ENCODE peak calls at places on chromosomes 7 and 10, in nine cellular contexts. One of them, this sample, is unnamed.

GRCh38 chr10:99788598-99789259 is 6.3 kb downstream of the ABCC2 start:
- DNase-seq in effector memory CD4-positive, alpha-beta T cell: no peak
- DNase-seq in stimulated activated CD8-positive, alpha-beta memory T cell treated with anti-CD3 and anti-CD28 coated beads, Interleukin-12 subunit alpha, Interleukin-12 subunit beta, amount 100 ng/mL, for 1 hour: no peak
- DNase-seq in heart left ventricle: no peak
- DNase-seq in CD4-positive, alpha-beta T cell: no peak
- DNase-seq in NB4: no peak
- DNase-seq in RWPE1: no peak
- DNase-seq in A673: no peak
- DNase-seq in epithelial cell of esophagus: peak
- DNase-seq in this sample: no peak

GRCh38 chr10:14659626-14660196 is 115.0 kb downstream of the FAM107B start:
- DNase-seq in effector memory CD4-positive, alpha-beta T cell: peak
- DNase-seq in stimulated activated CD8-positive, alpha-beta memory T cell treated with anti-CD3 and anti-CD28 coated beads, Interleukin-12 subunit alpha, Interleukin-12 subunit beta, amount 100 ng/mL, for 1 hour: no peak
- DNase-seq in heart left ventricle: peak
- DNase-seq in CD4-positive, alpha-beta T cell: peak
- DNase-seq in NB4: peak
- DNase-seq in RWPE1: no peak
- DNase-seq in A673: no peak
- DNase-seq in epithelial cell of esophagus: no peak
- DNase-seq in this sample: no peak

GRCh38 chr7:70353310-70353947 is 755.2 kb downstream of the AUTS2 start:
- DNase-seq in effector memory CD4-positive, alpha-beta T cell: no peak
- DNase-seq in stimulated activated CD8-positive, alpha-beta memory T cell treated with anti-CD3 and anti-CD28 coated beads, Interleukin-12 subunit alpha, Interleukin-12 subunit beta, amount 100 ng/mL, for 1 hour: no peak
- DNase-seq in heart left ventricle: no peak
- DNase-seq in CD4-positive, alpha-beta T cell: no peak
- DNase-seq in NB4: no peak
- DNase-seq in RWPE1: no peak
- DNase-seq in A673: no peak
- DNase-seq in epithelial cell of esophagus: no peak
- DNase-seq in this sample: no peak

GRCh38 chr10:132632851-132633684 is 95.5 kb downstream of the INPP5A start:
- DNase-seq in effector memory CD4-positive, alpha-beta T cell: no peak
- DNase-seq in stimulated activated CD8-positive, alpha-beta memory T cell treated with anti-CD3 and anti-CD28 coated beads, Interleukin-12 subunit alpha, Interleukin-12 subunit beta, amount 100 ng/mL, for 1 hour: no peak
- DNase-seq in heart left ventricle: peak
- DNase-seq in CD4-positive, alpha-beta T cell: no peak
- DNase-seq in NB4: no peak
- DNase-seq in RWPE1: no peak
- DNase-seq in A673: no peak
- DNase-seq in epithelial cell of esophagus: no peak
- DNase-seq in this sample: no peak

GRCh38 chr7:2110586-2111396 is 122.0 kb downstream of the MAD1L1 start:
- DNase-seq in effector memory CD4-positive, alpha-beta T cell: no peak
- DNase-seq in stimulated activated CD8-positive, alpha-beta memory T cell treated with anti-CD3 and anti-CD28 coated beads, Interleukin-12 subunit alpha, Interleukin-12 subunit beta, amount 100 ng/mL, for 1 hour: no peak
- DNase-seq in heart left ventricle: no peak
- DNase-seq in CD4-positive, alpha-beta T cell: no peak
- DNase-seq in NB4: no peak
- DNase-seq in RWPE1: no peak
- DNase-seq in A673: no peak
- DNase-seq in epithelial cell of esophagus: no peak
- DNase-seq in this sample: no peak

GRCh38 chr10:101046332-101047238 is 15.2 kb upstream of the KAZALD1 start:
- DNase-seq in effector memory CD4-positive, alpha-beta T cell: no peak
- DNase-seq in stimulated activated CD8-positive, alpha-beta memory T cell treated with anti-CD3 and anti-CD28 coated beads, Interleukin-12 subunit alpha, Interleukin-12 subunit beta, amount 100 ng/mL, for 1 hour: no peak
- DNase-seq in heart left ventricle: peak
- DNase-seq in CD4-positive, alpha-beta T cell: no peak
- DNase-seq in NB4: no peak
- DNase-seq in RWPE1: no peak
- DNase-seq in A673: peak
- DNase-seq in epithelial cell of esophagus: peak
- DNase-seq in this sample: no peak

GRCh38 chr10:63637833-63638443 is 116.7 kb downstream of the REEP3 start:
- DNase-seq in effector memory CD4-positive, alpha-beta T cell: no peak
- DNase-seq in stimulated activated CD8-positive, alpha-beta memory T cell treated with anti-CD3 and anti-CD28 coated beads, Interleukin-12 subunit alpha, Interleukin-12 subunit beta, amount 100 ng/mL, for 1 hour: no peak
- DNase-seq in heart left ventricle: no peak
- DNase-seq in CD4-positive, alpha-beta T cell: no peak
- DNase-seq in NB4: no peak
- DNase-seq in RWPE1: no peak
- DNase-seq in A673: no peak
- DNase-seq in epithelial cell of esophagus: no peak
- DNase-seq in this sample: no peak

GRCh38 chr7:47508389-47509380 is 73.2 kb downstream of the TNS3 start:
- DNase-seq in effector memory CD4-positive, alpha-beta T cell: no peak
- DNase-seq in stimulated activated CD8-positive, alpha-beta memory T cell treated with anti-CD3 and anti-CD28 coated beads, Interleukin-12 subunit alpha, Interleukin-12 subunit beta, amount 100 ng/mL, for 1 hour: no peak
- DNase-seq in heart left ventricle: no peak
- DNase-seq in CD4-positive, alpha-beta T cell: no peak
- DNase-seq in NB4: no peak
- DNase-seq in RWPE1: no peak
- DNase-seq in A673: no peak
- DNase-seq in epithelial cell of esophagus: no peak
- DNase-seq in this sample: no peak

GRCh38 chr10:25758041-25758457 is 176.0 kb upstream of the MYO3A start:
- DNase-seq in effector memory CD4-positive, alpha-beta T cell: no peak
- DNase-seq in stimulated activated CD8-positive, alpha-beta memory T cell treated with anti-CD3 and anti-CD28 coated beads, Interleukin-12 subunit alpha, Interleukin-12 subunit beta, amount 100 ng/mL, for 1 hour: no peak
- DNase-seq in heart left ventricle: no peak
- DNase-seq in CD4-positive, alpha-beta T cell: no peak
- DNase-seq in NB4: peak
- DNase-seq in RWPE1: no peak
- DNase-seq in A673: peak
- DNase-seq in epithelial cell of esophagus: peak
- DNase-seq in this sample: peak

GRCh38 chr10:30834636-30835035 is 197.0 kb downstream of the ZNF438 start:
- DNase-seq in effector memory CD4-positive, alpha-beta T cell: no peak
- DNase-seq in stimulated activated CD8-positive, alpha-beta memory T cell treated with anti-CD3 and anti-CD28 coated beads, Interleukin-12 subunit alpha, Interleukin-12 subunit beta, amount 100 ng/mL, for 1 hour: no peak
- DNase-seq in heart left ventricle: no peak
- DNase-seq in CD4-positive, alpha-beta T cell: no peak
- DNase-seq in NB4: no peak
- DNase-seq in RWPE1: no peak
- DNase-seq in A673: no peak
- DNase-seq in epithelial cell of esophagus: no peak
- DNase-seq in this sample: no peak

GRCh38 chr10:132961-133898 is 2.0 kb upstream of the ZMYND11 start:
- DNase-seq in effector memory CD4-positive, alpha-beta T cell: no peak
- DNase-seq in stimulated activated CD8-positive, alpha-beta memory T cell treated with anti-CD3 and anti-CD28 coated beads, Interleukin-12 subunit alpha, Interleukin-12 subunit beta, amount 100 ng/mL, for 1 hour: no peak
- DNase-seq in heart left ventricle: no peak
- DNase-seq in CD4-positive, alpha-beta T cell: no peak
- DNase-seq in NB4: peak
- DNase-seq in RWPE1: peak
- DNase-seq in A673: no peak
- DNase-seq in epithelial cell of esophagus: peak
- DNase-seq in this sample: no peak

GRCh38 chr10:129614341-129614740 is 147.3 kb downstream of the MGMT start:
- DNase-seq in effector memory CD4-positive, alpha-beta T cell: no peak
- DNase-seq in stimulated activated CD8-positive, alpha-beta memory T cell treated with anti-CD3 and anti-CD28 coated beads, Interleukin-12 subunit alpha, Interleukin-12 subunit beta, amount 100 ng/mL, for 1 hour: no peak
- DNase-seq in heart left ventricle: no peak
- DNase-seq in CD4-positive, alpha-beta T cell: no peak
- DNase-seq in NB4: no peak
- DNase-seq in RWPE1: no peak
- DNase-seq in A673: no peak
- DNase-seq in epithelial cell of esophagus: no peak
- DNase-seq in this sample: no peak

GRCh38 chr10:78913219-78914059 is 155.3 kb upstream of the ZMIZ1 start:
- DNase-seq in effector memory CD4-positive, alpha-beta T cell: peak
- DNase-seq in stimulated activated CD8-positive, alpha-beta memory T cell treated with anti-CD3 and anti-CD28 coated beads, Interleukin-12 subunit alpha, Interleukin-12 subunit beta, amount 100 ng/mL, for 1 hour: no peak
- DNase-seq in heart left ventricle: no peak
- DNase-seq in CD4-positive, alpha-beta T cell: no peak
- DNase-seq in NB4: no peak
- DNase-seq in RWPE1: no peak
- DNase-seq in A673: no peak
- DNase-seq in epithelial cell of esophagus: no peak
- DNase-seq in this sample: no peak

GRCh38 chr7:135905858-135906257 is 71.3 kb downstream of the MTPN start:
- DNase-seq in effector memory CD4-positive, alpha-beta T cell: no peak
- DNase-seq in stimulated activated CD8-positive, alpha-beta memory T cell treated with anti-CD3 and anti-CD28 coated beads, Interleukin-12 subunit alpha, Interleukin-12 subunit beta, amount 100 ng/mL, for 1 hour: no peak
- DNase-seq in heart left ventricle: no peak
- DNase-seq in CD4-positive, alpha-beta T cell: no peak
- DNase-seq in NB4: no peak
- DNase-seq in RWPE1: no peak
- DNase-seq in A673: no peak
- DNase-seq in epithelial cell of esophagus: peak
- DNase-seq in this sample: no peak

GRCh38 chr10:61897671-61898434 is 3.6 kb upstream of the ARID5B start:
- DNase-seq in effector memory CD4-positive, alpha-beta T cell: no peak
- DNase-seq in stimulated activated CD8-positive, alpha-beta memory T cell treated with anti-CD3 and anti-CD28 coated beads, Interleukin-12 subunit alpha, Interleukin-12 subunit beta, amount 100 ng/mL, for 1 hour: no peak
- DNase-seq in heart left ventricle: peak
- DNase-seq in CD4-positive, alpha-beta T cell: no peak
- DNase-seq in NB4: peak
- DNase-seq in RWPE1: peak
- DNase-seq in A673: peak
- DNase-seq in epithelial cell of esophagus: peak
- DNase-seq in this sample: no peak

GRCh38 chr7:44277851-44278250 is 47.5 kb downstream of the CAMK2B start:
- DNase-seq in effector memory CD4-positive, alpha-beta T cell: no peak
- DNase-seq in stimulated activated CD8-positive, alpha-beta memory T cell treated with anti-CD3 and anti-CD28 coated beads, Interleukin-12 subunit alpha, Interleukin-12 subunit beta, amount 100 ng/mL, for 1 hour: no peak
- DNase-seq in heart left ventricle: peak
- DNase-seq in CD4-positive, alpha-beta T cell: no peak
- DNase-seq in NB4: no peak
- DNase-seq in RWPE1: no peak
- DNase-seq in A673: no peak
- DNase-seq in epithelial cell of esophagus: no peak
- DNase-seq in this sample: no peak

GRCh38 chr7:65951837-65952578 is 30.0 kb downstream of the GUSB start:
- DNase-seq in effector memory CD4-positive, alpha-beta T cell: no peak
- DNase-seq in stimulated activated CD8-positive, alpha-beta memory T cell treated with anti-CD3 and anti-CD28 coated beads, Interleukin-12 subunit alpha, Interleukin-12 subunit beta, amount 100 ng/mL, for 1 hour: no peak
- DNase-seq in heart left ventricle: no peak
- DNase-seq in CD4-positive, alpha-beta T cell: no peak
- DNase-seq in NB4: peak
- DNase-seq in RWPE1: no peak
- DNase-seq in A673: peak
- DNase-seq in epithelial cell of esophagus: peak
- DNase-seq in this sample: no peak

GRCh38 chr7:28802450-28802849 is 155.7 kb downstream of the TRIL start:
- DNase-seq in effector memory CD4-positive, alpha-beta T cell: no peak
- DNase-seq in stimulated activated CD8-positive, alpha-beta memory T cell treated with anti-CD3 and anti-CD28 coated beads, Interleukin-12 subunit alpha, Interleukin-12 subunit beta, amount 100 ng/mL, for 1 hour: no peak
- DNase-seq in heart left ventricle: no peak
- DNase-seq in CD4-positive, alpha-beta T cell: no peak
- DNase-seq in NB4: no peak
- DNase-seq in RWPE1: no peak
- DNase-seq in A673: peak
- DNase-seq in epithelial cell of esophagus: no peak
- DNase-seq in this sample: no peak

GRCh38 chr10:9615179-9615578 is 1402.5 kb upstream of the CELF2 start:
- DNase-seq in effector memory CD4-positive, alpha-beta T cell: no peak
- DNase-seq in stimulated activated CD8-positive, alpha-beta memory T cell treated with anti-CD3 and anti-CD28 coated beads, Interleukin-12 subunit alpha, Interleukin-12 subunit beta, amount 100 ng/mL, for 1 hour: no peak
- DNase-seq in heart left ventricle: no peak
- DNase-seq in CD4-positive, alpha-beta T cell: no peak
- DNase-seq in NB4: no peak
- DNase-seq in RWPE1: no peak
- DNase-seq in A673: no peak
- DNase-seq in epithelial cell of esophagus: no peak
- DNase-seq in this sample: no peak

GRCh38 chr10:27714349-27714748 is 31.3 kb downstream of the MKX start:
- DNase-seq in effector memory CD4-positive, alpha-beta T cell: no peak
- DNase-seq in stimulated activated CD8-positive, alpha-beta memory T cell treated with anti-CD3 and anti-CD28 coated beads, Interleukin-12 subunit alpha, Interleukin-12 subunit beta, amount 100 ng/mL, for 1 hour: no peak
- DNase-seq in heart left ventricle: no peak
- DNase-seq in CD4-positive, alpha-beta T cell: no peak
- DNase-seq in NB4: no peak
- DNase-seq in RWPE1: no peak
- DNase-seq in A673: no peak
- DNase-seq in epithelial cell of esophagus: no peak
- DNase-seq in this sample: no peak

GRCh38 chr7:41146423-41146822 is 556.5 kb downstream of the INHBA start:
- DNase-seq in effector memory CD4-positive, alpha-beta T cell: no peak
- DNase-seq in stimulated activated CD8-positive, alpha-beta memory T cell treated with anti-CD3 and anti-CD28 coated beads, Interleukin-12 subunit alpha, Interleukin-12 subunit beta, amount 100 ng/mL, for 1 hour: no peak
- DNase-seq in heart left ventricle: no peak
- DNase-seq in CD4-positive, alpha-beta T cell: no peak
- DNase-seq in NB4: no peak
- DNase-seq in RWPE1: no peak
- DNase-seq in A673: no peak
- DNase-seq in epithelial cell of esophagus: peak
- DNase-seq in this sample: no peak

GRCh38 chr10:129888784-129889616 is 75.1 kb downstream of the EBF3 start:
- DNase-seq in effector memory CD4-positive, alpha-beta T cell: no peak
- DNase-seq in stimulated activated CD8-positive, alpha-beta memory T cell treated with anti-CD3 and anti-CD28 coated beads, Interleukin-12 subunit alpha, Interleukin-12 subunit beta, amount 100 ng/mL, for 1 hour: peak
- DNase-seq in heart left ventricle: peak
- DNase-seq in CD4-positive, alpha-beta T cell: peak
- DNase-seq in NB4: peak
- DNase-seq in RWPE1: peak
- DNase-seq in A673: peak
- DNase-seq in epithelial cell of esophagus: no peak
- DNase-seq in this sample: no peak

GRCh38 chr7:87152897-87153641 is 816 bp downstream of the DMTF1 start:
- DNase-seq in effector memory CD4-positive, alpha-beta T cell: no peak
- DNase-seq in stimulated activated CD8-positive, alpha-beta memory T cell treated with anti-CD3 and anti-CD28 coated beads, Interleukin-12 subunit alpha, Interleukin-12 subunit beta, amount 100 ng/mL, for 1 hour: no peak
- DNase-seq in heart left ventricle: peak
- DNase-seq in CD4-positive, alpha-beta T cell: no peak
- DNase-seq in NB4: peak
- DNase-seq in RWPE1: peak
- DNase-seq in A673: peak
- DNase-seq in epithelial cell of esophagus: peak
- DNase-seq in this sample: peak

GRCh38 chr7:130095812-130096211 is 25.5 kb downstream of the KLHDC10 start:
- DNase-seq in effector memory CD4-positive, alpha-beta T cell: no peak
- DNase-seq in stimulated activated CD8-positive, alpha-beta memory T cell treated with anti-CD3 and anti-CD28 coated beads, Interleukin-12 subunit alpha, Interleukin-12 subunit beta, amount 100 ng/mL, for 1 hour: no peak
- DNase-seq in heart left ventricle: no peak
- DNase-seq in CD4-positive, alpha-beta T cell: no peak
- DNase-seq in NB4: no peak
- DNase-seq in RWPE1: no peak
- DNase-seq in A673: no peak
- DNase-seq in epithelial cell of esophagus: peak
- DNase-seq in this sample: no peak